ENCODE peak calls at places on chromosomes 4 and X, in four cellular contexts. C, A, F and J are unnamed samples.

GRCh38 chrX:69186651-69187050 is 21.4 kb upstream of the PJA1 start:
- DNase-seq in A (no peak), F (peak; percentile 58), C (no peak), J (no peak)

GRCh38 chrX:46595084-46595483 is 21.5 kb downstream of the CHST7 start:
- DNase-seq in C (no peak), A (no peak), F (peak; percentile 3), J (no peak)

GRCh38 chrX:13357925-13358324 is 38.1 kb upstream of the ATXN3L start:
- DNase-seq in C (peak; percentile 47), F (no peak), A (no peak), J (peak; percentile 43)

GRCh38 chr4:105145913-105146285 is 777 bp upstream of the TET2 start:
- DNase-seq in F (peak; percentile 87), A (no peak), C (no peak), J (no peak)

GRCh38 chr4:169147217-169147616 is 123.5 kb downstream of the SH3RF1 start:
- DNase-seq in C (no peak), F (no peak), A (no peak), J (peak; percentile 66)

GRCh38 chrX:13069771-13070410 is 25.5 kb upstream of the FAM9C start:
- DNase-seq in A (no peak), C (peak; percentile 15), F (no peak), J (no peak)

GRCh38 chr4:131566026-131566425 is 1583.1 kb upstream of the PCDH10 start:
- DNase-seq in A (no peak), F (no peak), C (no peak), J (peak; percentile 0)

GRCh38 chr4:15147709-15148651 is 145.7 kb downstream of the CPEB2 start:
- DNase-seq in F (no peak), C (no peak), A (no peak), J (no peak)

GRCh38 chr4:136505020-136505419 is 1027.3 kb downstream of the PCDH18 start:
- DNase-seq in C (no peak), F (no peak), A (no peak), J (no peak)

GRCh38 chr4:121827851-121828250 is 4.2 kb upstream of the CCNA2 start:
- DNase-seq in A (no peak), C (no peak), F (no peak), J (peak; percentile 33)

GRCh38 chr4:87530868-87531267 is 1.7 kb upstream of the SPARCL1 start:
- DNase-seq in C (no peak), A (peak; percentile 14), F (peak; percentile 90), J (peak; percentile 62)

GRCh38 chr4:998096-998691 is 5.0 kb upstream of the SLC26A1 start:
- DNase-seq in F (no peak), C (no peak), A (no peak), J (no peak)

GRCh38 chr4:995311-996026 is 2.3 kb upstream of the SLC26A1 start:
- DNase-seq in C (no peak), F (no peak), A (no peak), J (no peak)

GRCh38 chr4:996994-997374 is 3.8 kb upstream of the SLC26A1 start:
- DNase-seq in C (no peak), F (no peak), A (no peak), J (no peak)

GRCh38 chr4:996030-996993 is 3.1 kb upstream of the SLC26A1 start:
- DNase-seq in C (no peak), F (no peak), A (no peak), J (no peak)

DNA sequence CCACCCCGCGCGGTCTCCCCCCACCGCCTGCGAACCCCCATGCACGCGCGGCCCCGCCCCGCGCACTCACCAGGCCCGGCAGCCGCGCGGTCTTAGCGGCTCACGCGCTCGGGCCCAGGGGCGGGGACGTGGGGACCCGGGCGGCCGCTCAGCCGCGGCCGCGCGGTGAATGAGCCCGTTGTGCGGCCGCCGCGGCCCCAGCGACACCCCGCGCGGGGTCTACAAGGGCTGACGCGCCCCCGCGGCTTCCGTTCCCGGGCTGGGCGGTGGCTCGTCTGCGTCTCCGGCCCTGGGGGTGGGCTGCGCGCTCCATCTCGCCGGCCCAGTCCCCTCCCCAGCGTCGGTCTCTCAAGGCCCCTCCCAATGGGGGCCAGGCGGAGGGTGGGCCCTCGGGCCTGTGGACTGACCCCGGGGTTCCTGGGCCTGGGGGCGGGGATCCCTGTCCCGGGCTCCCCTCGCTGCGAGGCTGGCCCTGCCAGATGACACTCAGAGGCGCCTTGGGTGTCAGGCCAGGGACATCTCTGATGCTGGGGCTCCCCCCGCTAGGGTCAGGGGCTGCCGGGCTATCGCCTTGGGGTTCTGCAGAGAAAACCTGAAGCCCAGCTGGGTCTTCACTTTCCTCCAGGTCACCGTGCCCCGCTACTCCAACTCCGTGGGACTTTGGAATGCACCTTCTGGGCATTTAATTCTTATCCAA is 4.3 kb upstream of the SLC26A1 start:
- DNase-seq in C (no peak), A (no peak), F (no peak), J (no peak)
- H3K4me3 ChIP-seq in C (no peak overlapping the region), A (peak overlapping the region; percentile 49), F (no peak overlapping the region), J (no peak overlapping the region)

GRCh38 chrX:1391707-1392375 is at the start of gene SLC25A6:
- DNase-seq in A (peak; percentile 89), C (peak; percentile 96), F (peak; percentile 100), J (peak; percentile 98)
- TF ChIP-seq CTCF in A (no peak), C (peak; percentile 6), F (no peak), J (no peak)

GRCh38 chr4:52852696-52853095 is 9.4 kb upstream of the RASL11B start:
- DNase-seq in F (no peak), A (no peak), C (no peak), J (no peak)
- H3K4me3 ChIP-seq in F (no peak overlapping the region), A (peak overlapping the region; percentile 45), C (no peak overlapping the region), J (peak overlapping the region; percentile 22)

GRCh38 chr4:6076391-6076790 is 58.2 kb upstream of the C4orf50 start:
- DNase-seq in F (no peak), C (no peak), A (no peak), J (no peak)
- TF ChIP-seq CTCF in F (no peak), C (no peak), A (no peak), J (no peak)